ENCODE peak calls at places on chromosomes 16 and 17, in seven cellular contexts. One of them, this sample, is unnamed.

GRCh38 chr17:79631640-79632431 is 21.0 kb upstream of the RBFOX3 start:
- DNase-seq in kidney glomerular epithelial cell: no peak
- DNase-seq in stimulated activated CD4-positive, alpha-beta T cell treated with anti-CD3 and anti-CD28 coated beads, Interleukin-1b, Interleukin-23, amount 100 ng/mL, for 1 hour: no peak
- DNase-seq in stomach: peak
- DNase-seq in Right ventricle myocardium inferior: peak
- DNase-seq in lower leg skin: no peak
- DNase-seq in substantia nigra: no peak
- DNase-seq in this sample: no peak

GRCh38 chr17:3566551-3566950 is 8.9 kb upstream of the TRPV3 start:
- DNase-seq in kidney glomerular epithelial cell: no peak
- DNase-seq in stimulated activated CD4-positive, alpha-beta T cell treated with anti-CD3 and anti-CD28 coated beads, Interleukin-1b, Interleukin-23, amount 100 ng/mL, for 1 hour: no peak
- DNase-seq in stomach: no peak
- DNase-seq in Right ventricle myocardium inferior: no peak
- DNase-seq in lower leg skin: no peak
- DNase-seq in substantia nigra: no peak
- DNase-seq in this sample: no peak

GRCh38 chr16:85172465-85173071 is 60.3 kb upstream of the CIBAR2 start:
- DNase-seq in kidney glomerular epithelial cell: no peak
- DNase-seq in stimulated activated CD4-positive, alpha-beta T cell treated with anti-CD3 and anti-CD28 coated beads, Interleukin-1b, Interleukin-23, amount 100 ng/mL, for 1 hour: no peak
- DNase-seq in stomach: no peak
- DNase-seq in Right ventricle myocardium inferior: no peak
- DNase-seq in lower leg skin: no peak
- DNase-seq in substantia nigra: peak
- DNase-seq in this sample: no peak

GRCh38 chr16:24841291-24841690 is 4.5 kb upstream of the SLC5A11 start:
- DNase-seq in kidney glomerular epithelial cell: no peak
- DNase-seq in stimulated activated CD4-positive, alpha-beta T cell treated with anti-CD3 and anti-CD28 coated beads, Interleukin-1b, Interleukin-23, amount 100 ng/mL, for 1 hour: no peak
- DNase-seq in stomach: no peak
- DNase-seq in Right ventricle myocardium inferior: no peak
- DNase-seq in lower leg skin: no peak
- DNase-seq in substantia nigra: no peak
- DNase-seq in this sample: no peak

GRCh38 chr16:49833796-49834195 is 22.1 kb downstream of the ZNF423 start:
- DNase-seq in kidney glomerular epithelial cell: no peak
- DNase-seq in stimulated activated CD4-positive, alpha-beta T cell treated with anti-CD3 and anti-CD28 coated beads, Interleukin-1b, Interleukin-23, amount 100 ng/mL, for 1 hour: no peak
- DNase-seq in stomach: no peak
- DNase-seq in Right ventricle myocardium inferior: no peak
- DNase-seq in lower leg skin: no peak
- DNase-seq in substantia nigra: peak
- DNase-seq in this sample: peak

GRCh38 chr16:66471696-66472393 is 44.8 kb downstream of the BEAN1 start:
- DNase-seq in kidney glomerular epithelial cell: no peak
- DNase-seq in stimulated activated CD4-positive, alpha-beta T cell treated with anti-CD3 and anti-CD28 coated beads, Interleukin-1b, Interleukin-23, amount 100 ng/mL, for 1 hour: no peak
- DNase-seq in stomach: no peak
- DNase-seq in Right ventricle myocardium inferior: no peak
- DNase-seq in lower leg skin: no peak
- DNase-seq in substantia nigra: no peak
- DNase-seq in this sample: no peak

GRCh38 chr16:22402191-22402590 is 27.8 kb upstream of the CDR2 start:
- DNase-seq in kidney glomerular epithelial cell: peak
- DNase-seq in stimulated activated CD4-positive, alpha-beta T cell treated with anti-CD3 and anti-CD28 coated beads, Interleukin-1b, Interleukin-23, amount 100 ng/mL, for 1 hour: no peak
- DNase-seq in stomach: no peak
- DNase-seq in Right ventricle myocardium inferior: no peak
- DNase-seq in lower leg skin: no peak
- DNase-seq in substantia nigra: no peak
- DNase-seq in this sample: no peak

GRCh38 chr17:37160940-37161339 is 212.2 kb downstream of the AATF start:
- DNase-seq in kidney glomerular epithelial cell: no peak
- DNase-seq in stimulated activated CD4-positive, alpha-beta T cell treated with anti-CD3 and anti-CD28 coated beads, Interleukin-1b, Interleukin-23, amount 100 ng/mL, for 1 hour: no peak
- DNase-seq in stomach: no peak
- DNase-seq in Right ventricle myocardium inferior: no peak
- DNase-seq in lower leg skin: no peak
- DNase-seq in substantia nigra: no peak
- DNase-seq in this sample: no peak

GRCh38 chr17:51097708-51098446 is 22.8 kb downstream of the SPAG9 start:
- DNase-seq in kidney glomerular epithelial cell: no peak
- DNase-seq in stimulated activated CD4-positive, alpha-beta T cell treated with anti-CD3 and anti-CD28 coated beads, Interleukin-1b, Interleukin-23, amount 100 ng/mL, for 1 hour: no peak
- DNase-seq in stomach: no peak
- DNase-seq in Right ventricle myocardium inferior: no peak
- DNase-seq in lower leg skin: no peak
- DNase-seq in substantia nigra: no peak
- DNase-seq in this sample: no peak

GRCh38 chr16:351804-352520 is 561 bp downstream of the AXIN1 start:
- DNase-seq in kidney glomerular epithelial cell: no peak
- DNase-seq in stimulated activated CD4-positive, alpha-beta T cell treated with anti-CD3 and anti-CD28 coated beads, Interleukin-1b, Interleukin-23, amount 100 ng/mL, for 1 hour: no peak
- DNase-seq in stomach: no peak
- DNase-seq in Right ventricle myocardium inferior: peak
- DNase-seq in lower leg skin: no peak
- DNase-seq in substantia nigra: peak
- DNase-seq in this sample: no peak

GRCh38 chr16:27315333-27316037 is 1.7 kb downstream of the IL4R start:
- DNase-seq in kidney glomerular epithelial cell: peak
- DNase-seq in stimulated activated CD4-positive, alpha-beta T cell treated with anti-CD3 and anti-CD28 coated beads, Interleukin-1b, Interleukin-23, amount 100 ng/mL, for 1 hour: peak
- DNase-seq in stomach: peak
- DNase-seq in Right ventricle myocardium inferior: peak
- DNase-seq in lower leg skin: peak
- DNase-seq in substantia nigra: no peak
- DNase-seq in this sample: no peak

This sample was measured in anterior cingulate cortex.